ENCODE peak calls at places on chromosome 11, in eight cellular contexts. U is neuronal stem cell; N is stomach; O is mesendoderm; K is endothelial cell of umbilical vein; Q is GM23248; L is naive thymus-derived CD4-positive, alpha-beta T cell; B is mammary epithelial cell. A is an unnamed sample.

GRCh38 chr11:122180435-122180834 is 64.4 kb upstream of the BLID start:
- DNase-seq in U (no peak), N (no peak), O (peak; percentile 58), B (peak; percentile 95), K (peak; percentile 87), Q (peak; percentile 98), L (no peak), A (no peak)

GRCh38 chr11:43574949-43575915 is 105.3 kb upstream of the HSD17B12 start:
- DNase-seq in B (no peak), U (no peak), N (no peak), Q (peak; percentile 86), O (peak; percentile 45), L (peak; percentile 7), K (peak; percentile 10), A (no peak)

GRCh38 chr11:132586801-132587200 is 945.5 kb downstream of the OPCML start:
- DNase-seq in N (no peak), L (no peak), K (no peak), B (no peak), Q (peak; percentile 67), O (no peak), U (no peak), A (no peak)

GRCh38 chr11:121472310-121472709 is 19.5 kb upstream of the SORL1-AS1 start:
- DNase-seq in O (no peak), U (no peak), K (no peak), Q (no peak), N (no peak), B (no peak), L (no peak), A (no peak)

GRCh38 chr11:27837895-27838563 is 137.8 kb upstream of the BDNF start:
- DNase-seq in U (no peak), O (no peak), Q (no peak), K (no peak), B (no peak), N (no peak), L (no peak), A (no peak)

GRCh38 chr11:57709802-57710367 is 2.1 kb downstream of the MED19 start:
- DNase-seq in O (no peak), N (no peak), Q (no peak), K (no peak), L (no peak), U (no peak), B (no peak), A (no peak)

GRCh38 chr11:121460941-121461514 is 8.3 kb upstream of the SORL1-AS1 start:
- DNase-seq in Q (no peak), B (no peak), O (no peak), K (no peak), U (no peak), N (no peak), L (no peak), A (no peak)

GRCh38 chr11:33344611-33345010 is 87.4 kb downstream of the HIPK3 start:
- DNase-seq in O (no peak), U (no peak), K (no peak), L (no peak), Q (peak; percentile 30), N (no peak), B (no peak), A (no peak)

GRCh38 chr11:102552447-102553200 is 22.1 kb upstream of the MMP7 start:
- DNase-seq in L (no peak), U (no peak), Q (no peak), N (peak; percentile 48), B (peak; percentile 92), O (peak; percentile 45), K (no peak), A (no peak)

GRCh38 chr11:46264030-46264429 is 13.4 kb upstream of the CREB3L1 start:
- DNase-seq in L (no peak), U (no peak), O (no peak), B (no peak), K (no peak), Q (no peak), N (no peak), A (no peak)

GRCh38 chr11:2301631-2302272 is at the start of the genes C11orf21 and TSPAN32:
- DNase-seq in B (no peak), U (no peak), L (peak; percentile 66), N (peak; percentile 69), O (no peak), Q (no peak), K (no peak), A (no peak)

GRCh38 chr11:61762216-61762615 is 9.8 kb downstream of the MYRF start:
- DNase-seq in B (no peak), N (no peak), Q (no peak), U (no peak), L (no peak), O (no peak), K (no peak), A (no peak)

GRCh38 chr11:75598900-75599299 is 36.8 kb downstream of the SERPINH1 start:
- DNase-seq in K (no peak), Q (no peak), O (no peak), B (no peak), N (no peak), U (no peak), L (no peak), A (no peak)
- H3K4me1 ChIP-seq in K (peaks cover 13% of the 10 kb centered on the region), Q (peaks cover 12% of the 10 kb centered on the region), O (peaks cover 6% of the 10 kb centered on the region), B (peaks cover 14% of the 10 kb centered on the region), N (no peaks in the 10 kb centered on the region), U (peaks cover 7% of the 10 kb centered on the region), L (no peaks in the 10 kb centered on the region), A (no peaks in the 10 kb centered on the region)

GRCh38 chr11:114079406-114080072 is 20.0 kb downstream of the ZBTB16 start:
- DNase-seq in Q (peak; percentile 24), K (no peak), B (no peak), U (no peak), N (no peak), O (no peak), L (no peak), A (no peak)
- H3K4me1 ChIP-seq in Q (peaks cover 3% of the 10 kb centered on the region), K (peaks cover 38% of the 10 kb centered on the region), B (no peaks in the 10 kb centered on the region), U (peaks cover 55% of the 10 kb centered on the region), N (peaks cover 87% of the 10 kb centered on the region), O (peaks cover 18% of the 10 kb centered on the region), L (peaks cover 48% of the 10 kb centered on the region), A (peaks cover 7% of the 10 kb centered on the region)

DNA sequence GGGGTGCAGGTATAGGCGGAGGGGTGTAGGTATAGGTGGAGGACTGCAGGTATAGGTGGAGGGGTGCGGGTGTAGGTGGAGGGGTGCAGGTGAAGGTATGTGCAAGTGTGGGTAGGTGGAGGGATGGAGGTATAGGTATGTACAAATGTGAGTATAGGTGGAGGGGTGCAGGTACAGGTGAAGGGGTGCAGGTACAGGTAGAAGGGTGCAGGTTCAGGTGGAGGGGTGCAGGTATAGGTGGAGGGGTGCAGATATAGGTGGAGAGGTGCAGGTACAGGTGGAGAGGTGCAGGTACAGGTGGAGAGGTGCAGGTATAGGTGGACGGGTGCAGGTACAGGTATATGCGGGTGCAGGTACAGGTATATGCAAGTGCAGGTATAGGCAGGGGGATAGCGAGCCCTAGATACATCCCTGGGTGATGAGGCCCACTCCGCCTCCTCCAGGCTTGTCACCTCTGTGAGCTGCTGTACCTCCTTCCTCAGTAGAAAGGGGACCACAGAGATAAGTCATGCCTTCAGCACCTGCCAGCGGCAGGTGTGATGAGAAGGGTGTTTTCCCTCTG is 17.2 kb downstream of the LINC01488 start:
- DNase-seq in U (no peak), K (no peak), O (no peak), N (no peak), Q (no peak), L (no peak), B (no peak), A (no peak)
- H3K4me1 ChIP-seq in U (peaks cover 8% of the 10 kb centered on the region), K (peaks cover 29% of the 10 kb centered on the region), O (no peaks in the 10 kb centered on the region), N (peaks cover 14% of the 10 kb centered on the region), Q (peaks cover 12% of the 10 kb centered on the region), L (no peaks in the 10 kb centered on the region), B (peaks cover 13% of the 10 kb centered on the region), A (peaks cover 10% of the 10 kb centered on the region)

GRCh38 chr11:120384476-120384875 is 48.3 kb downstream of the ARHGEF12 start:
- DNase-seq in B (no peak), K (no peak), O (peak; percentile 38), L (no peak), Q (no peak), N (no peak), U (no peak), A (no peak)

GRCh38 chr11:120381401-120381800 is 45.2 kb downstream of the ARHGEF12 start:
- DNase-seq in U (no peak), N (no peak), K (no peak), L (no peak), Q (no peak), B (no peak), O (no peak), A (no peak)

GRCh38 chr11:120385110-120385509 is 48.9 kb downstream of the ARHGEF12 start:
- DNase-seq in U (no peak), Q (no peak), L (no peak), K (no peak), B (no peak), O (peak; percentile 80), N (no peak), A (no peak)

GRCh38 chr11:120385690-120386089 is 49.5 kb downstream of the ARHGEF12 start:
- DNase-seq in L (no peak), O (no peak), U (no peak), Q (no peak), B (no peak), K (no peak), N (no peak), A (no peak)

GRCh38 chr11:120383518-120384155 is 47.4 kb downstream of the ARHGEF12 start:
- DNase-seq in K (no peak), N (no peak), Q (peak; percentile 21), L (no peak), U (no peak), O (no peak), B (peak; percentile 68), A (no peak)
- H3K4me1 ChIP-seq in K (no peaks in the 10 kb centered on the region), N (peaks cover 8% of the 10 kb centered on the region), Q (peaks cover 51% of the 10 kb centered on the region), L (no peaks in the 10 kb centered on the region), U (peaks cover 3% of the 10 kb centered on the region), O (peaks cover 6% of the 10 kb centered on the region), B (peaks cover 15% of the 10 kb centered on the region), A (no peaks in the 10 kb centered on the region)

GRCh38 chr11:116110802-116111201 is 606.6 kb upstream of the CADM1 start:
- DNase-seq in K (no peak), L (no peak), N (no peak), B (no peak), O (no peak), Q (no peak), U (no peak), A (no peak)

GRCh38 chr11:116111546-116111945 is 607.3 kb upstream of the CADM1 start:
- DNase-seq in L (no peak), Q (no peak), K (no peak), O (no peak), U (no peak), N (no peak), B (no peak), A (no peak)

GRCh38 chr11:116109228-116109627 is 605.0 kb upstream of the CADM1 start:
- DNase-seq in U (no peak), N (no peak), L (no peak), Q (peak; percentile 34), K (no peak), O (no peak), B (peak; percentile 55), A (no peak)

GRCh38 chr11:116112031-116112935 is 608.1 kb upstream of the CADM1 start:
- DNase-seq in L (no peak), U (no peak), K (no peak), O (no peak), B (peak; percentile 19), N (no peak), Q (no peak), A (no peak)

GRCh38 chr11:116110356-116110755 is 606.1 kb upstream of the CADM1 start:
- DNase-seq in O (no peak), U (no peak), N (no peak), Q (no peak), K (no peak), B (no peak), L (no peak), A (no peak)
- H3K4me1 ChIP-seq in O (peaks cover 13% of the 10 kb centered on the region), U (no peaks in the 10 kb centered on the region), N (no peaks in the 10 kb centered on the region), Q (no peaks in the 10 kb centered on the region), K (no peaks in the 10 kb centered on the region), B (peaks cover 3% of the 10 kb centered on the region), L (no peaks in the 10 kb centered on the region), A (no peaks in the 10 kb centered on the region)

GRCh38 chr11:73359341-73359740 is 16.9 kb upstream of the RELT start:
- DNase-seq in K (no peak), Q (peak; percentile 89), U (no peak), B (peak; percentile 34), O (no peak), L (no peak), N (no peak), A (no peak)
- H3K4me1 ChIP-seq in K (no peaks in the 10 kb centered on the region), Q (peaks cover 4% of the 10 kb centered on the region), U (no peaks in the 10 kb centered on the region), B (peaks cover 7% of the 10 kb centered on the region), O (no peaks in the 10 kb centered on the region), L (no peaks in the 10 kb centered on the region), N (no peaks in the 10 kb centered on the region), A (peaks cover 9% of the 10 kb centered on the region)